ENCODE peak calls at places on chromosomes 16 and 17, in five cellular contexts. S is A549, O is heart left ventricle, V is body of pancreas, L is tibial nerve. M is an unnamed sample.

GRCh38 chr16:57608462-57609113 is 19.8 kb upstream of the ADGRG1 start:
- DNase-seq in V (peak), L (no peak), O (no peak), S (no peak), M (no peak)

GRCh38 chr16:74731853-74732477 is 31.3 kb upstream of the MLKL start:
- DNase-seq in L (no peak), V (no peak), O (no peak), S (no peak), M (no peak)

GRCh38 chr17:82270651-82271050 is 2.8 kb downstream of the CSNK1D start:
- DNase-seq in O (peak), S (no peak), V (no peak), L (no peak), M (no peak)

GRCh38 chr16:23298290-23298689 is 3.8 kb upstream of the SCNN1B start:
- DNase-seq in L (no peak), O (no peak), V (no peak), S (no peak), M (no peak)

GRCh38 chr17:50589112-50589712 is 28.7 kb downstream of the CACNA1G start:
- DNase-seq in O (no peak), S (no peak), V (no peak), L (no peak), M (no peak)

GRCh38 chr16:69087161-69087581 is 18.3 kb upstream of the HAS3 start:
- DNase-seq in L (no peak), S (no peak), O (peak), V (no peak), M (no peak)

GRCh38 chr17:82287849-82288601 is 14.5 kb upstream of the CSNK1D start:
- DNase-seq in V (peak), S (peak), O (peak), L (no peak), M (peak)

GRCh38 chr16:74743668-74744299 is 30.8 kb downstream of the FA2H start:
- DNase-seq in L (peak), O (no peak), S (peak), V (peak), M (peak)

GRCh38 chr17:43701318-43701743 is 39.6 kb upstream of the MEOX1 start:
- DNase-seq in V (no peak), L (no peak), O (no peak), S (no peak), M (peak)

GRCh38 chr16:80066805-80067580 is 466.5 kb upstream of the MAF start:
- DNase-seq in V (no peak), L (no peak), S (no peak), O (no peak), M (no peak)

GRCh38 chr17:67386965-67387551 is 10.0 kb downstream of the PITPNC1 start:
- DNase-seq in L (no peak), S (peak), O (peak), V (peak), M (peak)

GRCh38 chr16:87560428-87561199 is 41.7 kb upstream of the JPH3 start:
- DNase-seq in L (no peak), O (no peak), S (peak), V (peak), M (peak)

GRCh38 chr16:86626284-86626683 is 47.9 kb downstream of the FOXL1 start:
- DNase-seq in O (no peak), V (no peak), S (no peak), L (no peak), M (no peak)

GRCh38 chr17:28895794-28896447 is 1.6 kb downstream of the FLOT2 start:
- DNase-seq in L (no peak), O (no peak), S (no peak), V (no peak), M (no peak)

GRCh38 chr16:70574595-70575271 is 51.1 kb downstream of the SF3B3 start:
- DNase-seq in O (no peak), L (no peak), S (no peak), V (no peak), M (no peak)

GRCh38 chr17:51362818-51363598 is 102.7 kb downstream of the UTP18 start:
- DNase-seq in O (no peak), S (no peak), V (no peak), L (no peak), M (no peak)

GRCh38 chr16:89120921-89121351 is 27.3 kb downstream of the ACSF3 start:
- DNase-seq in L (no peak), O (peak), S (no peak), V (no peak), M (no peak)

GRCh38 chr17:37770631-37771518 is 26.0 kb upstream of the HNF1B start:
- DNase-seq in V (peak), L (peak), S (peak), O (no peak), M (peak)

GRCh38 chr17:7478276-7479138 is 924 bp downstream of the ZBTB4 start:
- DNase-seq in S (peak), O (peak), L (peak), V (peak), M (peak)

GRCh38 chr17:7476951-7477350 is 2.5 kb downstream of the ZBTB4 start:
- DNase-seq in O (no peak), L (no peak), S (no peak), V (no peak), M (no peak)

GRCh38 chr17:7479139-7479388 is 367 bp downstream of the ZBTB4 start:
- DNase-seq in S (no peak), L (no peak), V (no peak), O (no peak), M (no peak)

GRCh38 chr17:7476474-7476873 is 3.0 kb downstream of the ZBTB4 start:
- DNase-seq in L (no peak), S (peak), V (no peak), O (no peak), M (peak)

DNA sequence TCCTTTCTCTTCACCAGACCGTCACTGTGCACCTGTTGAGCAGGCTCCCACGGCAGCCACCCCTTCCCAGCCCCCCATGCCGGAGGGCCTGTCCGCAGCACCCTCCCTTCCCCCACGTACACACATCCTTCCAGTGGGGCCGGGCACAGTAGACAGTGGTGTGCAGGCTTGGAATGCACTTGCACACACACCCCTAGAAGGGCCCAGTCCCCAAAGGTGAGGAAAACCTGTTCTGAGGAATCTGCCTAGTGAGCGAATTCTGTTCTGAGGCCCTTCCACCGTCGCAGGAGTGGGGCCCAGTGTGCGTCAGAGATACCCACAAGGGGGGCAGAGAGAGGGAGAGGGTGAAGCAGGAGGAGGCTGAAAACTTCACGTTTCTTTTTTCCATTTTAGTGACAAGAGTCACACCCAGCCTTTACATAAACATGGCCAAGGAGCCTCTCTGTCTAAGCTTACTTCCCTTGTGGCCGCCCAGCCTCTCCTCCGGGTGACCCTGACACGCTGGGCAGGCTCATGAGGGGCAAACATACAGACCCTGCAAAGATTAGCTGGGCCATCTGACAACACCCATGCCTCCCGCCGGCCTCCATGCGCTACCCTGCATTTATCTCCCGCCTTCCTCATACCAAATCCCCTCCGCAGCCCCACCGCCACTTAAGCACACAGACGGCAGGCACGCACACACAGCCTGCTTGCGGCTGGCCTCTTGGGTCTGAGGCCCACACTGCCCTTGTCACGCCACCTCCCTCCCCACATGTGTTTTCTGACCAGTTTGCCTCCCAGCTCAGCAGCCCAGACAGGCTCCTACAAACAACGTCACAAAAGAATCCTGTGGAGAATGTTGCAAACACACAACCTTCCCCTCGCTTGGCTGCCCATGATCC is 1.8 kb downstream of the ZBTB4 start:
- DNase-seq in V (peak), S (no peak), L (no peak), O (peak), M (no peak)
- TF ChIP-seq POLR2A in V (peak), S (no peak), L (peak), O (no peak), M (no peak)

GRCh38 chr17:74751210-74751529 is 2.7 kb downstream of the NHERF1 start:
- DNase-seq in L (no peak), V (no peak), O (no peak), S (no peak), M (no peak)

GRCh38 chr17:74748529-74749261 is at the start of gene NHERF1:
- DNase-seq in V (peak), O (peak), S (peak), L (peak), M (no peak)

GRCh38 chr17:74750039-74750326 is 1.6 kb downstream of the NHERF1 start:
- DNase-seq in O (no peak), V (no peak), S (no peak), L (no peak), M (no peak)

GRCh38 chr17:74749262-74750038 is 1.0 kb downstream of the NHERF1 start:
- DNase-seq in O (no peak), L (no peak), S (no peak), V (no peak), M (no peak)

DNA sequence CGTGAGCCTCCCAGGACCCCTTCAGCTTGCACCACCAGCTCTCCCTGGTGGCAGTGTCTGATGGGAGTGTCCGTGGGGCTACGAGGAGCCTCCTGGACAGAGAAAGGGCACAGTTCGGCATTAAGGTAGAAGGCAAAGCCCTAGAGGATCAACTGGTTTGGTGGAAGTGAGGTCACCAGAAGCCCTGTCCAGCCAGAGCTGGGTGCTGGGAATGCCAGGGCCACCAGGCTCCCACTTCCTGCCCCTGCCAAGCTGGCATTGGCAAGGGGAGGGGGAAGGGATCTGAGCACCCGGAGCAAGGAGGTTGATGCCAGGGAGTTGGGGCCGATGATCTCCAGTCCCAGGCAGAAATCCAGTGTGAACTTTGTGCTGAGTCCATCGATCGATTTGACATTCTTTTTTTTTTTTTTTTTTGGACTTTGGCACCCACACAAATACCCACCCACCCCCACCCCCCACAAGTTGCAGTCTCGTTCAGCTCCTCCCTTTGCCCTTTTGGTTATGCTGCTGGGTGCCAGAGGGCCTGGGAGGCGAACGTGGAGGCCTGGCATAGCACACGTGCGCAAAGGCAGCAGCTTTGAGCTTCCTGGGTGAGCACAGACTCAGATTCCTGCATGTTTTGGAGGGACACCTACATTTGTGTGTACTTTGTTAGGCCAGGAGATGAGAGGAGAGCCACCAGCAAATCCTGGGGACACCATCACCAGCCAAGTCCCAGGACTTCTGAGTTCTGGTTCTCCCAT is 2.1 kb downstream of the NHERF1 start:
- DNase-seq in V (peak), L (no peak), O (no peak), S (no peak), M (no peak)
- TF ChIP-seq POLR2A in V (peak), L (peak), O (no peak), S (no peak), M (no peak)

DNA sequence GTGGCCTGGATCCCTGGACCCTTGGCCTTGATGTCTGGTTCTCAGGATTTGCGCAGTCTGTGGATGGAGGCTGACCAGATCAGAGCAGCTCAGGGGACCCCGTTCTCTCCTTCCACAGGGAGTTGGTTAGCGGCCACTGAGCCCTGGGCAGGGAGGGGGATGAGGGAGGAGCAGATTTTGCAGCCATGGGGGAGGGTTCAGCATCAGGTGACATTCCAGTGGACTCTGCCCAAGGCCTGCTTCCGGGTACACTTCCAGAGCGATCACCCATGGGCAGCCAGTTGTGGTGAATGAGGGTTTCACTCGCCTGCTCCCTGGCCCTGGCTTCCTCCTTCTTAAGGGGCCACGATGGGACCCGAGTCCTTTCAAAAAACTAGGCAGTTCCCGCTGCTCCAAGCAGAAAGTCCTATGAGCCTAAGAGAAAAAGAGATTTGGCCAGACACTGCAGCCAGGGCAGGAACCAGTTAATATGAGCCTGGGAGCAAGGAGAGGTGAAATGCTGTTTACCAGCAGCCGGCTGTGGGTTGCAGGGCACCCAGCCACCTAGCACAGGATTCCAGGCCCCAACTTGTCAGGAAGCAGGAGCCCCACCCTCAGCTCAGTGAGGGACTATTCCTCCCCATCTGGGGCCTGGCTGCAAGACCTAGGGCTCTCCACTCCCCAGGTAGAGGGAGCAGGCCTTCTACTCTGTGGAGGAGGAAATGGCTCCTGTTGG is 4.7 kb upstream of the GPRC5C start:
- DNase-seq in L (no peak), O (no peak), S (no peak), V (peak), M (no peak)
- TF ChIP-seq POLR2A in L (no peak), O (no peak), S (no peak), V (peak), M (no peak)

DNA sequence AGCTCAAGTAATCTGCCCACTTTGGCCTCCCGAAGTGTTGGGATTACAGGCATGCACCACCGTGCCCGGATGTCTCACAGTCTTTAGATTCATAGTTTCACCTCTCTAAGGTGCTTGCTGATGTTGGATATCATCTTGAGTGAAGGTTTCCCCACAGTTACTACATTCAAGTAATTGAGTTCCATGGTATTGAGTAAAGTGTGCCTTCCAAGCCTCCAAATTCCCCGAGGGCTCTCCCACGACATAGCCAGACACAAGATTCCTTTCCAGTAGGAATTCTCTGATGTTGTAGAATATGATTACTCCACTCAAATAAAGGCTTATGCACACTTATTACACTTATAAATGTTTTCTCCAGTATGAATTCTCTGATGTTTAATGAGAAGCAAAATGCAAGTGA is 16.3 kb upstream of the ZNF652 start:
- DNase-seq in L (no peak), S (no peak), V (no peak), O (no peak), M (no peak)
- TF ChIP-seq POLR2A in L (no peak), S (no peak), V (no peak), O (no peak), M (no peak)

DNA sequence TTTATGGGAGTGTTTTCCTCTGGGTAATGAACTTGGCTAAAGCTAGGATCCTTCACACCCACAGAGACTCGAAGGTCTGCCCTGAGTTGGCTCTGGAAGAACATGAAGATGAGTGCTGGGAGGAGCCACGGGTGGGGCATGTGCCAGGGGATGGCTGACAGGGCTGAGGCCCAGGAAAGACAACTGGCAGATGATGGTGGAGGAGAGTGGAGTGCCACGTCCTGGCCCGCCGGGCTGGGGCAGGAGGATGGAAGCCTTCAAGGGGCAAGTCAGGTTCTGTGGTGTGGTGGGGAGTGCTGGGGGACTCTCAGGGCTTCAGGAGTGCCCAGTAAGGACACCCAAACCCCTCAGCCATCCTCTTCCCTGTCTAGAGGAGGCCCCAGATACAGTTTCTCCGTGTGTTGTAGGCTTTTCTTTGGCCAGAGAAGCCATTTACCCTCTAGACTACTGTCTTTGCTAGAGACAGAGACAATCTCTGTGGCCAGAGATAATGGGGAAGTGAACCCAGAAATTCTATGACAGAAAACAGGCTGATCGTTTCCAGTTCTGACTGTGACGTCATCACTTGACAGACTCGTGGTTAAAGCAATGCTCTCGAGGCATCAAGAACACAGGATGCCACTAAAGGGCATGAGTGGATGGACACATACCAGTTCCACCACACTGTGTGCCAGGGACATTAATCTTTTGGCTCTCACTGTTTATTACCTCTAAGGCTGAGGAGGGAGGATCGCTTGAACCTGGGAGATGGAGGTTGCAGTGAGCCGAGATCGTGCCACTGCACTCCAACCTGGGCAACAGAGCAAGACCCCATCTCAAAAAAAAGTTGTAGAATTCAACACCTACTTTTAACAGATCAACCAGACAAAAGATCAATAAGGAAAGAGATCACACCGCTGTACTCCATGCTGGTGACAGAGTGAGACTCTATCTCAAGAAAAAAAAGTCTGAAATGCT is 18.6 kb upstream of the SLC5A10 start:
- DNase-seq in S (no peak), V (no peak), O (no peak), L (no peak), M (no peak)
- TF ChIP-seq POLR2A in S (no peak), V (no peak), O (no peak), L (no peak), M (no peak)

DNA sequence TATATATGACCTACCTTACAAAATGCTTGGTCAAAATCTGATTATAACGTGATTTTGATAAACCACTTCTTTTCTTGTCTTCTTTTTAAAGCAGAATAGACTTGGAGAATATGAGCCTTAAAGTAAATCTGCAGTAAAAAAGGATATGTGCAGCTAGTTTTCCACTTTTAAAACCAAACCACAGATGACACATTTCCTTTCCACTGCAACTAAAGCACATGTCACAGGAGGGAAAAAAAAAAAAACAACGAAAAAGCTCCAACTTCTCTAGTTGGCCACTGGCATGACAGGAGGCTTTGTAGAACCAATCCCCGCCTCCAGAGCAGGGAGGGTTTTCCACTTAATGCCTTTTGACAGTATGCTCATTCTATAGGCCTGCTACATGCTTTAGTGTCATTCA is at the start of gene EVI2A:
- DNase-seq in L (no peak), O (no peak), S (no peak), V (no peak), M (peak)
- TF ChIP-seq POLR2A in L (no peak), O (no peak), S (no peak), V (peak), M (no peak)

GRCh38 chr16:29821663-29822115 is 1.4 kb downstream of the MVP start:
- DNase-seq in V (no peak), O (peak), S (peak), L (no peak), M (no peak)

GRCh38 chr16:29819506-29819905 is 756 bp upstream of the MVP start:
- DNase-seq in L (no peak), O (no peak), V (no peak), S (peak), M (no peak)

GRCh38 chr16:29820271-29820701 is at the start of gene MVP:
- DNase-seq in S (peak), O (peak), L (peak), V (peak), M (no peak)

GRCh38 chr16:29818082-29818481 is 2.1 kb downstream of the PAGR1 start:
- DNase-seq in V (no peak), S (no peak), L (no peak), O (no peak), M (no peak)

GRCh38 chr16:29820730-29821662 is 734 bp downstream of the MVP start:
- DNase-seq in S (peak), O (peak), L (no peak), V (peak), M (no peak)
- TF ChIP-seq POLR2A in S (peak), O (no peak), L (peak), V (peak), M (no peak)

GRCh38 chr17:5234645-5235576 is at the start of gene SCIMP:
- DNase-seq in V (no peak), O (no peak), S (no peak), L (peak), M (no peak)
- TF ChIP-seq POLR2A in V (peak), O (no peak), S (no peak), L (peak), M (no peak)

M was measured in H54.